ENCODE peak calls at places on chromosomes 3 and 15, in ten cellular contexts. One of them, this sample, is unnamed.

GRCh38 chr15:85649372-85649771 is 145.4 kb downstream of the KLHL25 start:
- DNase-seq in GM13977: peak
- DNase-seq in KG1: no peak
- DNase-seq in T-helper 17 cell: no peak
- DNase-seq in heart right ventricle: no peak
- DNase-seq in M059J: peak
- DNase-seq in activated CD4-positive, alpha-beta T cell treated with anti-CD3 and anti-CD28 coated beads, Interleukin-2, amount 50 U/mL, for 1 hour: no peak
- DNase-seq in C1 segment of cervical spinal cord: no peak
- DNase-seq in stimulated activated CD4-positive, alpha-beta T cell treated with anti-CD3 and anti-CD28 coated beads, Interleukin-2, amount 100 ng/mL, for 48 hours: no peak
- DNase-seq in NCI-H1417: peak
- DNase-seq in this sample: peak

GRCh38 chr15:44215594-44215993 is 20.5 kb upstream of the FRMD5 start:
- DNase-seq in GM13977: no peak
- DNase-seq in KG1: no peak
- DNase-seq in T-helper 17 cell: no peak
- DNase-seq in heart right ventricle: no peak
- DNase-seq in M059J: peak
- DNase-seq in activated CD4-positive, alpha-beta T cell treated with anti-CD3 and anti-CD28 coated beads, Interleukin-2, amount 50 U/mL, for 1 hour: no peak
- DNase-seq in C1 segment of cervical spinal cord: no peak
- DNase-seq in stimulated activated CD4-positive, alpha-beta T cell treated with anti-CD3 and anti-CD28 coated beads, Interleukin-2, amount 100 ng/mL, for 48 hours: no peak
- DNase-seq in NCI-H1417: peak
- DNase-seq in this sample: no peak

GRCh38 chr3:105394177-105394576 is 27.5 kb downstream of the ALCAM start:
- DNase-seq in GM13977: no peak
- DNase-seq in KG1: no peak
- DNase-seq in T-helper 17 cell: no peak
- DNase-seq in heart right ventricle: no peak
- DNase-seq in M059J: no peak
- DNase-seq in activated CD4-positive, alpha-beta T cell treated with anti-CD3 and anti-CD28 coated beads, Interleukin-2, amount 50 U/mL, for 1 hour: no peak
- DNase-seq in C1 segment of cervical spinal cord: no peak
- DNase-seq in stimulated activated CD4-positive, alpha-beta T cell treated with anti-CD3 and anti-CD28 coated beads, Interleukin-2, amount 100 ng/mL, for 48 hours: no peak
- DNase-seq in NCI-H1417: no peak
- DNase-seq in this sample: no peak

GRCh38 chr3:58008140-58009025 is at the start of gene FLNB:
- DNase-seq in GM13977: peak
- DNase-seq in KG1: peak
- DNase-seq in T-helper 17 cell: peak
- DNase-seq in heart right ventricle: peak
- DNase-seq in M059J: peak
- DNase-seq in activated CD4-positive, alpha-beta T cell treated with anti-CD3 and anti-CD28 coated beads, Interleukin-2, amount 50 U/mL, for 1 hour: peak
- DNase-seq in C1 segment of cervical spinal cord: no peak
- DNase-seq in stimulated activated CD4-positive, alpha-beta T cell treated with anti-CD3 and anti-CD28 coated beads, Interleukin-2, amount 100 ng/mL, for 48 hours: peak
- DNase-seq in NCI-H1417: peak
- DNase-seq in this sample: peak

GRCh38 chr3:174529298-174529697 is 329.8 kb upstream of the NAALADL2 start:
- DNase-seq in GM13977: no peak
- DNase-seq in KG1: no peak
- DNase-seq in T-helper 17 cell: no peak
- DNase-seq in heart right ventricle: no peak
- DNase-seq in M059J: no peak
- DNase-seq in activated CD4-positive, alpha-beta T cell treated with anti-CD3 and anti-CD28 coated beads, Interleukin-2, amount 50 U/mL, for 1 hour: no peak
- DNase-seq in C1 segment of cervical spinal cord: no peak
- DNase-seq in stimulated activated CD4-positive, alpha-beta T cell treated with anti-CD3 and anti-CD28 coated beads, Interleukin-2, amount 100 ng/mL, for 48 hours: no peak
- DNase-seq in NCI-H1417: no peak
- DNase-seq in this sample: no peak

GRCh38 chr3:45692866-45693265 is 3.7 kb downstream of the SACM1L start:
- DNase-seq in GM13977: no peak
- DNase-seq in KG1: no peak
- DNase-seq in T-helper 17 cell: no peak
- DNase-seq in heart right ventricle: no peak
- DNase-seq in M059J: no peak
- DNase-seq in activated CD4-positive, alpha-beta T cell treated with anti-CD3 and anti-CD28 coated beads, Interleukin-2, amount 50 U/mL, for 1 hour: no peak
- DNase-seq in C1 segment of cervical spinal cord: no peak
- DNase-seq in stimulated activated CD4-positive, alpha-beta T cell treated with anti-CD3 and anti-CD28 coated beads, Interleukin-2, amount 100 ng/mL, for 48 hours: no peak
- DNase-seq in NCI-H1417: no peak
- DNase-seq in this sample: no peak

GRCh38 chr15:62306851-62307504 is 141.9 kb upstream of the C2CD4B start:
- DNase-seq in GM13977: peak
- DNase-seq in KG1: no peak
- DNase-seq in T-helper 17 cell: no peak
- DNase-seq in heart right ventricle: peak
- DNase-seq in M059J: peak
- DNase-seq in activated CD4-positive, alpha-beta T cell treated with anti-CD3 and anti-CD28 coated beads, Interleukin-2, amount 50 U/mL, for 1 hour: no peak
- DNase-seq in C1 segment of cervical spinal cord: no peak
- DNase-seq in stimulated activated CD4-positive, alpha-beta T cell treated with anti-CD3 and anti-CD28 coated beads, Interleukin-2, amount 100 ng/mL, for 48 hours: no peak
- DNase-seq in NCI-H1417: peak
- DNase-seq in this sample: peak

GRCh38 chr3:164194842-164195241 is 883.5 kb downstream of the SI start:
- DNase-seq in GM13977: no peak
- DNase-seq in KG1: no peak
- DNase-seq in T-helper 17 cell: no peak
- DNase-seq in heart right ventricle: no peak
- DNase-seq in M059J: no peak
- DNase-seq in activated CD4-positive, alpha-beta T cell treated with anti-CD3 and anti-CD28 coated beads, Interleukin-2, amount 50 U/mL, for 1 hour: no peak
- DNase-seq in C1 segment of cervical spinal cord: no peak
- DNase-seq in stimulated activated CD4-positive, alpha-beta T cell treated with anti-CD3 and anti-CD28 coated beads, Interleukin-2, amount 100 ng/mL, for 48 hours: no peak
- DNase-seq in NCI-H1417: no peak
- DNase-seq in this sample: no peak

GRCh38 chr3:29186131-29186599 is 94.7 kb upstream of the RBMS3 start:
- DNase-seq in GM13977: no peak
- DNase-seq in KG1: no peak
- DNase-seq in T-helper 17 cell: no peak
- DNase-seq in heart right ventricle: no peak
- DNase-seq in M059J: peak
- DNase-seq in activated CD4-positive, alpha-beta T cell treated with anti-CD3 and anti-CD28 coated beads, Interleukin-2, amount 50 U/mL, for 1 hour: no peak
- DNase-seq in C1 segment of cervical spinal cord: no peak
- DNase-seq in stimulated activated CD4-positive, alpha-beta T cell treated with anti-CD3 and anti-CD28 coated beads, Interleukin-2, amount 100 ng/mL, for 48 hours: no peak
- DNase-seq in NCI-H1417: no peak
- DNase-seq in this sample: no peak

GRCh38 chr3:149736180-149737100 is 15.8 kb downstream of the COMMD2 start:
- DNase-seq in GM13977: no peak
- DNase-seq in KG1: no peak
- DNase-seq in T-helper 17 cell: no peak
- DNase-seq in heart right ventricle: no peak
- DNase-seq in M059J: peak
- DNase-seq in activated CD4-positive, alpha-beta T cell treated with anti-CD3 and anti-CD28 coated beads, Interleukin-2, amount 50 U/mL, for 1 hour: no peak
- DNase-seq in C1 segment of cervical spinal cord: no peak
- DNase-seq in stimulated activated CD4-positive, alpha-beta T cell treated with anti-CD3 and anti-CD28 coated beads, Interleukin-2, amount 100 ng/mL, for 48 hours: no peak
- DNase-seq in NCI-H1417: no peak
- DNase-seq in this sample: no peak

GRCh38 chr3:70832035-70832795 is 519.8 kb upstream of the MDFIC2 start:
- DNase-seq in GM13977: no peak
- DNase-seq in KG1: no peak
- DNase-seq in T-helper 17 cell: no peak
- DNase-seq in heart right ventricle: peak
- DNase-seq in M059J: peak
- DNase-seq in activated CD4-positive, alpha-beta T cell treated with anti-CD3 and anti-CD28 coated beads, Interleukin-2, amount 50 U/mL, for 1 hour: no peak
- DNase-seq in C1 segment of cervical spinal cord: no peak
- DNase-seq in stimulated activated CD4-positive, alpha-beta T cell treated with anti-CD3 and anti-CD28 coated beads, Interleukin-2, amount 100 ng/mL, for 48 hours: no peak
- DNase-seq in NCI-H1417: no peak
- DNase-seq in this sample: no peak

GRCh38 chr3:66454464-66454859 is 46.4 kb downstream of the LRIG1 start:
- DNase-seq in GM13977: no peak
- DNase-seq in KG1: no peak
- DNase-seq in T-helper 17 cell: no peak
- DNase-seq in heart right ventricle: no peak
- DNase-seq in M059J: no peak
- DNase-seq in activated CD4-positive, alpha-beta T cell treated with anti-CD3 and anti-CD28 coated beads, Interleukin-2, amount 50 U/mL, for 1 hour: no peak
- DNase-seq in C1 segment of cervical spinal cord: no peak
- DNase-seq in stimulated activated CD4-positive, alpha-beta T cell treated with anti-CD3 and anti-CD28 coated beads, Interleukin-2, amount 100 ng/mL, for 48 hours: no peak
- DNase-seq in NCI-H1417: no peak
- DNase-seq in this sample: no peak

GRCh38 chr3:66253790-66254620 is 33.2 kb downstream of the SLC25A26 start:
- DNase-seq in GM13977: peak
- DNase-seq in KG1: peak
- DNase-seq in T-helper 17 cell: no peak
- DNase-seq in heart right ventricle: no peak
- DNase-seq in M059J: peak
- DNase-seq in activated CD4-positive, alpha-beta T cell treated with anti-CD3 and anti-CD28 coated beads, Interleukin-2, amount 50 U/mL, for 1 hour: no peak
- DNase-seq in C1 segment of cervical spinal cord: no peak
- DNase-seq in stimulated activated CD4-positive, alpha-beta T cell treated with anti-CD3 and anti-CD28 coated beads, Interleukin-2, amount 100 ng/mL, for 48 hours: no peak
- DNase-seq in NCI-H1417: peak
- DNase-seq in this sample: peak

GRCh38 chr3:197748597-197749314 is 927 bp upstream of the FYTTD1 start:
- DNase-seq in GM13977: no peak
- DNase-seq in KG1: no peak
- DNase-seq in T-helper 17 cell: no peak
- DNase-seq in heart right ventricle: no peak
- DNase-seq in M059J: peak
- DNase-seq in activated CD4-positive, alpha-beta T cell treated with anti-CD3 and anti-CD28 coated beads, Interleukin-2, amount 50 U/mL, for 1 hour: no peak
- DNase-seq in C1 segment of cervical spinal cord: no peak
- DNase-seq in stimulated activated CD4-positive, alpha-beta T cell treated with anti-CD3 and anti-CD28 coated beads, Interleukin-2, amount 100 ng/mL, for 48 hours: no peak
- DNase-seq in NCI-H1417: no peak
- DNase-seq in this sample: no peak